ENCODE peak calls at places on chromosomes 7 and 10, in six cellular contexts. One of them, this sample, is unnamed.

GRCh38 chr10:98528166-98528784 is 81.5 kb upstream of the HPS1 start:
- DNase-seq in SK-N-SH: no peak
- DNase-seq in esophagus squamous epithelium: no peak
- DNase-seq in vagina: no peak
- DNase-seq in transverse colon: no peak
- DNase-seq in left lung: no peak
- DNase-seq in this sample: no peak

GRCh38 chr10:24519950-24520349 is 203.7 kb downstream of the ARHGAP21 start:
- DNase-seq in vagina: no peak
- DNase-seq in left lung: no peak
- DNase-seq in SK-N-SH: no peak
- DNase-seq in esophagus squamous epithelium: no peak
- DNase-seq in transverse colon: no peak
- DNase-seq in this sample: no peak

GRCh38 chr10:84265378-84265777 is 20.5 kb downstream of the RGR start:
- DNase-seq in esophagus squamous epithelium: no peak
- DNase-seq in SK-N-SH: no peak
- DNase-seq in vagina: peak; percentile 70
- DNase-seq in transverse colon: peak; percentile 15
- DNase-seq in left lung: no peak
- DNase-seq in this sample: no peak

GRCh38 chr10:46216836-46217748 is 69.7 kb upstream of the ANTXRL start:
- DNase-seq in esophagus squamous epithelium: no peak
- DNase-seq in transverse colon: no peak
- DNase-seq in SK-N-SH: peak; percentile 12
- DNase-seq in vagina: no peak
- DNase-seq in left lung: no peak
- DNase-seq in this sample: no peak

GRCh38 chr7:151013728-151014497 is 10.4 kb downstream of the ATG9B start:
- DNase-seq in transverse colon: peak; percentile 81
- DNase-seq in SK-N-SH: peak; percentile 98
- DNase-seq in left lung: peak; percentile 73
- DNase-seq in vagina: no peak
- DNase-seq in esophagus squamous epithelium: peak; percentile 29
- DNase-seq in this sample: peak; percentile 40

GRCh38 chr7:122430710-122431109 is 126.2 kb upstream of the FEZF1 start:
- DNase-seq in vagina: no peak
- DNase-seq in SK-N-SH: no peak
- DNase-seq in transverse colon: no peak
- DNase-seq in esophagus squamous epithelium: no peak
- DNase-seq in left lung: no peak
- DNase-seq in this sample: no peak

GRCh38 chr7:29017666-29018065 is 59.5 kb upstream of the TRIL start:
- DNase-seq in transverse colon: no peak
- DNase-seq in vagina: no peak
- DNase-seq in esophagus squamous epithelium: no peak
- DNase-seq in SK-N-SH: no peak
- DNase-seq in left lung: no peak
- DNase-seq in this sample: no peak

GRCh38 chr10:50469778-50470193 is 154.0 kb downstream of the SGMS1 start:
- DNase-seq in transverse colon: peak; percentile 15
- DNase-seq in left lung: no peak
- DNase-seq in vagina: no peak
- DNase-seq in SK-N-SH: no peak
- DNase-seq in esophagus squamous epithelium: no peak
- DNase-seq in this sample: no peak

GRCh38 chr7:31540786-31541185 is 26.9 kb downstream of the ITPRID1 start:
- DNase-seq in esophagus squamous epithelium: no peak
- DNase-seq in vagina: no peak
- DNase-seq in transverse colon: no peak
- DNase-seq in SK-N-SH: no peak
- DNase-seq in left lung: no peak
- DNase-seq in this sample: no peak

GRCh38 chr10:61456095-61456789 is 3.1 kb upstream of the TMEM26 start:
- DNase-seq in left lung: no peak
- DNase-seq in vagina: no peak
- DNase-seq in SK-N-SH: no peak
- DNase-seq in transverse colon: no peak
- DNase-seq in esophagus squamous epithelium: no peak
- DNase-seq in this sample: no peak

GRCh38 chr7:16816820-16817219 is 12.0 kb upstream of the AGR2 start:
- DNase-seq in vagina: no peak
- DNase-seq in transverse colon: no peak
- DNase-seq in SK-N-SH: no peak
- DNase-seq in esophagus squamous epithelium: no peak
- DNase-seq in left lung: no peak
- DNase-seq in this sample: no peak

GRCh38 chr7:31788445-31788844 is 101.4 kb downstream of the PPP1R17 start:
- DNase-seq in vagina: no peak
- DNase-seq in left lung: no peak
- DNase-seq in esophagus squamous epithelium: no peak
- DNase-seq in transverse colon: no peak
- DNase-seq in SK-N-SH: no peak
- DNase-seq in this sample: no peak

DNA sequence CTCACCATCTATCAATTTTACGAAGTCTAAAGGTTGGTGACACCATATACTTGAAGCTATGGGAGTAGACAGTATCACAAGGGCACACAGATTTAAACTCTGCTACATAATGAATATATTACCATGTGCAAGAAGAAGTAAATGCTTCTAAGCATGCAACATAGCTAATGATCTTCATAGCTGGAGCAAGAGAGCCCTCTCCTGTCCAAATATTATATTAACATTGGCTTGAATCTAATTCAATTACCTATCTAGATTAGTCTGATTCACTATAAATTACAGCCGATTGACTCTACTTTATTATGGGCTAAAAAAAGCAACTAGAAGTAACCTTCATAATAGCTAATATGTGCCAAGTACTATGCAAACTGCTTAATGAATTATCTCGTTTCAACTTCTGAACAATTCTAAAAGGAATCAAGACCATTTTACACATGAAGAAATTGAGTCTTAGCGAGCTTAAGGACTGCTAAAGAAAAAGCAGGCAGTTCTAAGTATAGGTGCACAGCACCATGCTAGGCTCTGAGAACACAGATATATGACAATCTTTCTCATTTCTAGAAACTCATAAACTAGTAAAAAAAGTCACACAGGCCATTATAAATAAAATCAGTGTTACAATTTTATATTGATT is 21.9 kb downstream of the FRA10AC1 start:
- DNase-seq in left lung: no peak
- DNase-seq in transverse colon: no peak
- DNase-seq in SK-N-SH: peak; percentile 12
- DNase-seq in vagina: no peak
- DNase-seq in esophagus squamous epithelium: no peak
- DNase-seq in this sample: no peak
- TF ChIP-seq CTCF in left lung: peak; percentile 16
- TF ChIP-seq CTCF in transverse colon: peak; percentile 63
- TF ChIP-seq CTCF in SK-N-SH: peak; percentile 66
- TF ChIP-seq CTCF in vagina: no peak
- TF ChIP-seq CTCF in esophagus squamous epithelium: peak; percentile 21
- TF ChIP-seq CTCF in this sample: peak; percentile 37

GRCh38 chr10:101043356-101043707 is 12.3 kb downstream of the SFXN3 start:
- DNase-seq in SK-N-SH: no peak
- DNase-seq in esophagus squamous epithelium: no peak
- DNase-seq in transverse colon: no peak
- DNase-seq in vagina: no peak
- DNase-seq in left lung: no peak
- DNase-seq in this sample: no peak
- H3K4me3 ChIP-seq in SK-N-SH: peak overlapping the region; percentile 53
- H3K4me3 ChIP-seq in esophagus squamous epithelium: peak overlapping the region; percentile 35
- H3K4me3 ChIP-seq in transverse colon: peak overlapping the region; percentile 41
- H3K4me3 ChIP-seq in vagina: peak overlapping the region; percentile 45
- H3K4me3 ChIP-seq in left lung: peak overlapping the region; percentile 31
- H3K4me3 ChIP-seq in this sample: peak overlapping the region; percentile 64

GRCh38 chr10:72220637-72221036 is 4.6 kb upstream of the ASCC1 start:
- DNase-seq in SK-N-SH: no peak
- DNase-seq in transverse colon: no peak
- DNase-seq in vagina: no peak
- DNase-seq in esophagus squamous epithelium: no peak
- DNase-seq in left lung: no peak
- DNase-seq in this sample: no peak
- H3K4me1 ChIP-seq in SK-N-SH: peaks cover 5% of the 10 kb centered on the region
- H3K4me1 ChIP-seq in transverse colon: peaks cover 62% of the 10 kb centered on the region
- H3K4me1 ChIP-seq in vagina: peaks cover 40% of the 10 kb centered on the region
- H3K4me1 ChIP-seq in esophagus squamous epithelium: peaks cover 40% of the 10 kb centered on the region
- H3K4me1 ChIP-seq in left lung: peaks cover 3% of the 10 kb centered on the region
- H3K4me1 ChIP-seq in this sample: peaks cover 5% of the 10 kb centered on the region

DNA sequence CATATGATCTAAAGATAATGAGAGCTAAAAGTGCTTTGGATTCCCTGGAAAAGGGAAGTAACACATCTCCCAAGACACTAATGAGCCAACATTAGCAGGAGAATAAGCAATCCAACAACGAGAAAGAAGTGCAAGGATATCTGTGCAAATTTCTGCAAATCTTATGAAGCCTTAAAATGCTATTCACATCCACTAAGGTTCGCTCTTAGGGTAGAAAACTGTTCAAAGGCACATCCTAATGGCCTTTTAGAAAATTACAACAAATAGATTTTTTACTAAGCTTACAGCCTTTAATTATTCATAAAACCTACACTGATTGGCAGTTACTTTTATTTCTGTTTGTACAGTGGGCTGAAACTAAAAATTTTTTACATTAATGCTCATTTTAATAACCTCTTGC is 100.3 kb downstream of the RAPGEF5 start:
- DNase-seq in SK-N-SH: no peak
- DNase-seq in transverse colon: no peak
- DNase-seq in vagina: no peak
- DNase-seq in left lung: no peak
- DNase-seq in esophagus squamous epithelium: no peak
- DNase-seq in this sample: no peak
- TF ChIP-seq CTCF in SK-N-SH: peak; percentile 15
- TF ChIP-seq CTCF in transverse colon: no peak
- TF ChIP-seq CTCF in vagina: no peak
- TF ChIP-seq CTCF in left lung: peak; percentile 14
- TF ChIP-seq CTCF in esophagus squamous epithelium: no peak
- TF ChIP-seq CTCF in this sample: no peak

GRCh38 chr10:103168436-103168835 is 24.6 kb downstream of the NT5C2 start:
- DNase-seq in transverse colon: no peak
- DNase-seq in esophagus squamous epithelium: no peak
- DNase-seq in SK-N-SH: no peak
- DNase-seq in left lung: no peak
- DNase-seq in vagina: no peak
- DNase-seq in this sample: no peak
- H3K4me3 ChIP-seq in transverse colon: no peak overlapping the region
- H3K4me3 ChIP-seq in esophagus squamous epithelium: no peak overlapping the region
- H3K4me3 ChIP-seq in SK-N-SH: no peak overlapping the region
- H3K4me3 ChIP-seq in left lung: no peak overlapping the region
- H3K4me3 ChIP-seq in vagina: no peak overlapping the region
- H3K4me3 ChIP-seq in this sample: no peak overlapping the region

GRCh38 chr10:72250666-72251065 is 23.1 kb upstream of the DDIT4 start:
- DNase-seq in esophagus squamous epithelium: no peak
- DNase-seq in SK-N-SH: no peak
- DNase-seq in vagina: no peak
- DNase-seq in left lung: no peak
- DNase-seq in transverse colon: peak; percentile 38
- DNase-seq in this sample: no peak

GRCh38 chr10:72254891-72255568 is 18.7 kb upstream of the DDIT4 start:
- DNase-seq in vagina: no peak
- DNase-seq in esophagus squamous epithelium: no peak
- DNase-seq in transverse colon: peak; percentile 89
- DNase-seq in SK-N-SH: peak; percentile 84
- DNase-seq in left lung: peak; percentile 83
- DNase-seq in this sample: peak; percentile 96

GRCh38 chr10:72253002-72253401 is 20.7 kb upstream of the DDIT4 start:
- DNase-seq in esophagus squamous epithelium: no peak
- DNase-seq in SK-N-SH: no peak
- DNase-seq in left lung: no peak
- DNase-seq in transverse colon: no peak
- DNase-seq in vagina: no peak
- DNase-seq in this sample: no peak

GRCh38 chr10:72248477-72249151 is 25.1 kb upstream of the DDIT4 start:
- DNase-seq in left lung: peak; percentile 80
- DNase-seq in vagina: no peak
- DNase-seq in SK-N-SH: peak; percentile 35
- DNase-seq in transverse colon: peak; percentile 90
- DNase-seq in esophagus squamous epithelium: peak; percentile 88
- DNase-seq in this sample: peak; percentile 83

GRCh38 chr10:72251635-72252034 is 22.1 kb upstream of the DDIT4 start:
- DNase-seq in left lung: no peak
- DNase-seq in vagina: no peak
- DNase-seq in SK-N-SH: no peak
- DNase-seq in esophagus squamous epithelium: no peak
- DNase-seq in transverse colon: no peak
- DNase-seq in this sample: no peak
- H3K4me1 ChIP-seq in left lung: peaks cover 41% of the 10 kb centered on the region
- H3K4me1 ChIP-seq in vagina: peaks cover 100% of the 10 kb centered on the region
- H3K4me1 ChIP-seq in SK-N-SH: peaks cover 21% of the 10 kb centered on the region
- H3K4me1 ChIP-seq in esophagus squamous epithelium: peaks cover 88% of the 10 kb centered on the region
- H3K4me1 ChIP-seq in transverse colon: peaks cover 92% of the 10 kb centered on the region
- H3K4me1 ChIP-seq in this sample: peaks cover 51% of the 10 kb centered on the region

GRCh38 chr10:123278445-123278844 is 124.2 kb downstream of the BUB3 start:
- DNase-seq in SK-N-SH: no peak
- DNase-seq in esophagus squamous epithelium: no peak
- DNase-seq in vagina: no peak
- DNase-seq in left lung: no peak
- DNase-seq in transverse colon: no peak
- DNase-seq in this sample: no peak

GRCh38 chr10:123287594-123288247 is 133.5 kb downstream of the BUB3 start:
- DNase-seq in SK-N-SH: peak; percentile 79
- DNase-seq in esophagus squamous epithelium: no peak
- DNase-seq in transverse colon: no peak
- DNase-seq in vagina: peak; percentile 28
- DNase-seq in left lung: no peak
- DNase-seq in this sample: no peak

GRCh38 chr10:123289432-123289831 is 135.2 kb downstream of the BUB3 start:
- DNase-seq in SK-N-SH: no peak
- DNase-seq in esophagus squamous epithelium: no peak
- DNase-seq in transverse colon: no peak
- DNase-seq in vagina: no peak
- DNase-seq in left lung: no peak
- DNase-seq in this sample: no peak

DNA sequence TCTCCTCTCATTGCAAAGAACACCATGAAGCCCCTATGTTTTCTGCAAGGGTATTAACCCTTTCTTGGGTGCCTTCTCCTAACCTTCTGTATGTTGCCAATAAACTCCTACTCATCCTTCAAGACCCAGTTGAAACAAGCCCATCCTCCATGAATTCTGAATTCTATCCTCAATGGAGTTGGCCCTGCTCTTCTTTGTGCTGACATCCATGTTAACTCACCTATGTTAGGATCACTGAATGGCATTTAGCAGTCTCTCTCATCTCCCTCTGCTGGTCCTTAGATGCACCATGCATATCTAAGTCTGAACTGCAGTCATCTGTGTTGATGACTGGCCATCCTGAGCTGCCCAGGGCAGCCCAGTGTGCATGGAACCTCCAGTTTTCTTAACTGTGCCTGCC is 129.8 kb downstream of the BUB3 start:
- DNase-seq in esophagus squamous epithelium: no peak
- DNase-seq in transverse colon: no peak
- DNase-seq in left lung: no peak
- DNase-seq in vagina: peak; percentile 2
- DNase-seq in SK-N-SH: no peak
- DNase-seq in this sample: no peak
- TF ChIP-seq CTCF in esophagus squamous epithelium: no peak
- TF ChIP-seq CTCF in transverse colon: no peak
- TF ChIP-seq CTCF in left lung: no peak
- TF ChIP-seq CTCF in vagina: no peak
- TF ChIP-seq CTCF in SK-N-SH: no peak
- TF ChIP-seq CTCF in this sample: no peak

GRCh38 chr10:110076559-110077318 is 69.0 kb downstream of the ADD3 start:
- DNase-seq in vagina: no peak
- DNase-seq in esophagus squamous epithelium: peak; percentile 20
- DNase-seq in left lung: peak; percentile 49
- DNase-seq in SK-N-SH: no peak
- DNase-seq in transverse colon: peak; percentile 51
- DNase-seq in this sample: no peak
- H3K4me3 ChIP-seq in vagina: peak overlapping the region; percentile 9
- H3K4me3 ChIP-seq in esophagus squamous epithelium: no peak overlapping the region
- H3K4me3 ChIP-seq in left lung: no peak overlapping the region
- H3K4me3 ChIP-seq in SK-N-SH: no peak overlapping the region
- H3K4me3 ChIP-seq in transverse colon: no peak overlapping the region
- H3K4me3 ChIP-seq in this sample: no peak overlapping the region

This sample was measured in ascending aorta.